ENCODE peak calls at places on chromosome 10, in ten cellular contexts. G, C, N, P, S, F, M, E, A and Y are unnamed samples.

GRCh38 chr10:33122014-33122788 is 164.2 kb upstream of the ITGB1 start:
- DNase-seq in G (peak; percentile 48), C (no peak), N (no peak), P (no peak), S (peak; percentile 80), F (no peak), M (no peak), E (peak; percentile 99), A (peak; percentile 92), Y (no peak)

GRCh38 chr10:42553064-42553407 is 85.3 kb downstream of the ZNF33B start:
- DNase-seq in G (no peak), C (no peak), N (no peak), P (no peak), S (no peak), F (no peak), M (no peak), E (no peak), A (no peak), Y (no peak)

GRCh38 chr10:79258894-79259293 is 88.4 kb upstream of the PPIF start:
- DNase-seq in G (no peak), C (no peak), N (no peak), P (no peak), S (no peak), F (no peak), M (no peak), E (no peak), A (no peak), Y (no peak)

GRCh38 chr10:16653223-16653622 is 131.5 kb upstream of the C1QL3 start:
- DNase-seq in G (no peak), C (no peak), N (no peak), P (no peak), S (no peak), F (no peak), M (no peak), E (no peak), A (no peak), Y (no peak)

GRCh38 chr10:10685566-10685965 is 332.1 kb upstream of the CELF2 start:
- DNase-seq in G (no peak), C (no peak), N (no peak), P (no peak), S (no peak), F (no peak), M (no peak), E (no peak), A (no peak), Y (no peak)

GRCh38 chr10:84860855-84861254 is 532.5 kb downstream of the CCSER2 start:
- DNase-seq in G (no peak), C (no peak), N (no peak), P (no peak), S (no peak), F (no peak), M (no peak), E (no peak), A (no peak), Y (no peak)

GRCh38 chr10:129848571-129849451 is 115.3 kb downstream of the EBF3 start:
- DNase-seq in G (no peak), C (no peak), N (no peak), P (no peak), S (peak; percentile 13), F (no peak), M (no peak), E (no peak), A (no peak), Y (no peak)

GRCh38 chr10:131569851-131570715 is 258.6 kb upstream of the TCERG1L start:
- DNase-seq in G (no peak), C (peak; percentile 28), N (peak; percentile 31), P (no peak), S (no peak), F (no peak), M (no peak), E (no peak), A (no peak), Y (no peak)

GRCh38 chr10:112333452-112333851 is 40.5 kb upstream of the ACSL5 start:
- DNase-seq in G (no peak), C (no peak), N (no peak), P (no peak), S (no peak), F (peak; percentile 51), M (no peak), E (no peak), A (no peak), Y (peak; percentile 22)

GRCh38 chr10:121928528-121928884 is 675 bp upstream of the ATE1 start:
- DNase-seq in G (no peak), C (peak; percentile 41), N (no peak), P (no peak), S (peak; percentile 9), F (peak; percentile 49), M (peak; percentile 4), E (no peak), A (peak; percentile 17), Y (no peak)

GRCh38 chr10:98694863-98695262 is 248.1 kb upstream of the HPS1 start:
- DNase-seq in G (no peak), C (no peak), N (no peak), P (no peak), S (no peak), F (no peak), M (no peak), E (no peak), A (no peak), Y (no peak)

GRCh38 chr10:102650655-102651454 is 6.6 kb downstream of the TRIM8 start:
- DNase-seq in G (no peak), C (peak; percentile 47), N (no peak), P (no peak), S (no peak), F (no peak), M (no peak), E (no peak), A (no peak), Y (no peak)

GRCh38 chr10:66837335-66837734 is 88.5 kb upstream of the LRRTM3 start:
- DNase-seq in G (no peak), C (no peak), N (no peak), P (no peak), S (no peak), F (no peak), M (no peak), E (peak; percentile 43), A (peak; percentile 36), Y (no peak)

GRCh38 chr10:103678104-103678526 is 177.3 kb downstream of the SH3PXD2A start:
- DNase-seq in G (no peak), C (peak; percentile 97), N (no peak), P (peak; percentile 24), S (peak; percentile 84), F (peak; percentile 89), M (peak; percentile 94), E (no peak), A (peak; percentile 28), Y (peak; percentile 87)

GRCh38 chr10:82190432-82191260 is 315.7 kb downstream of the NRG3 start:
- DNase-seq in G (no peak), C (no peak), N (no peak), P (no peak), S (peak; percentile 6), F (no peak), M (no peak), E (no peak), A (peak; percentile 60), Y (no peak)

GRCh38 chr10:44039599-44039998 is 345.3 kb downstream of the CXCL12 start:
- DNase-seq in G (no peak), C (no peak), N (no peak), P (no peak), S (peak; percentile 66), F (no peak), M (no peak), E (peak; percentile 58), A (no peak), Y (no peak)

GRCh38 chr10:23094786-23095403 is 484 bp upstream of the MSRB2 start:
- DNase-seq in G (no peak), C (peak; percentile 6), N (no peak), P (no peak), S (no peak), F (no peak), M (no peak), E (no peak), A (no peak), Y (no peak)

GRCh38 chr10:124106241-124106905 is 13.0 kb upstream of the CHST15 start:
- DNase-seq in G (no peak), C (peak; percentile 75), N (no peak), P (no peak), S (no peak), F (no peak), M (no peak), E (peak; percentile 92), A (peak; percentile 89), Y (peak; percentile 71)

GRCh38 chr10:110168601-110169481 is 38.6 kb upstream of the MXI1 start:
- DNase-seq in G (no peak), C (no peak), N (peak; percentile 47), P (no peak), S (no peak), F (peak; percentile 21), M (no peak), E (no peak), A (no peak), Y (no peak)

GRCh38 chr10:35387768-35388167 is 51.5 kb downstream of the CCNY start:
- DNase-seq in G (no peak), C (no peak), N (no peak), P (no peak), S (no peak), F (no peak), M (no peak), E (peak; percentile 37), A (no peak), Y (no peak)

GRCh38 chr10:119496282-119496681 is 46.2 kb downstream of the RGS10 start:
- DNase-seq in G (no peak), C (no peak), N (no peak), P (no peak), S (no peak), F (no peak), M (no peak), E (no peak), A (peak; percentile 69), Y (no peak)

GRCh38 chr10:43203491-43204393 is 63.1 kb downstream of the RASGEF1A start:
- DNase-seq in G (no peak), C (peak; percentile 48), N (no peak), P (no peak), S (no peak), F (peak; percentile 41), M (no peak), E (no peak), A (no peak), Y (no peak)

GRCh38 chr10:96833220-96834001 is 1.3 kb downstream of the LCOR start:
- DNase-seq in G (no peak), C (peak; percentile 50), N (no peak), P (no peak), S (no peak), F (peak; percentile 35), M (no peak), E (no peak), A (no peak), Y (peak; percentile 37)

GRCh38 chr10:98858525-98858924 is 377.1 kb downstream of the HPSE2 start:
- DNase-seq in G (no peak), C (peak; percentile 9), N (no peak), P (no peak), S (no peak), F (no peak), M (no peak), E (no peak), A (no peak), Y (no peak)

GRCh38 chr10:71975087-71975890 is 11.1 kb downstream of the CHST3 start:
- DNase-seq in G (peak; percentile 35), C (no peak), N (no peak), P (no peak), S (no peak), F (peak; percentile 74), M (no peak), E (no peak), A (peak; percentile 28), Y (peak; percentile 55)

GRCh38 chr10:26721561-26721960 is 24.1 kb downstream of the PDSS1 start:
- DNase-seq in G (no peak), C (no peak), N (no peak), P (no peak), S (no peak), F (no peak), M (peak; percentile 53), E (no peak), A (no peak), Y (no peak)